ENCODE peak calls at places on chromosome 12, in eight cellular contexts. D is spleen, G is Peyer's patch, J is prostate gland, F is heart left ventricle, S is body of pancreas, M is breast epithelium, N is ovary. A is an unnamed sample.

GRCh38 chr12:87814625-87815024 is 214.6 kb downstream of the C12orf50 start:
- DNase-seq in D (no peak), G (no peak), J (no peak), F (no peak), S (no peak), M (no peak), N (no peak), A (no peak)

GRCh38 chr12:63070709-63071108 is 80.3 kb downstream of the AVPR1A start:
- DNase-seq in D (no peak), G (no peak), J (no peak), F (no peak), S (no peak), M (no peak), N (no peak), A (no peak)

GRCh38 chr12:122979908-122980191 is 631 bp upstream of the ARL6IP4 start:
- DNase-seq in D (no peak), G (no peak), J (no peak), F (no peak), S (no peak), M (no peak), N (no peak), A (no peak)

GRCh38 chr12:55706840-55707671 is 648 bp downstream of the ITGA7 start:
- DNase-seq in D (peak; percentile 14), G (no peak), J (no peak), F (peak; percentile 36), S (no peak), M (no peak), N (no peak), A (no peak)

GRCh38 chr12:41514050-41514449 is 325.9 kb downstream of the PDZRN4 start:
- DNase-seq in D (no peak), G (no peak), J (no peak), F (no peak), S (no peak), M (no peak), N (no peak), A (no peak)

GRCh38 chr12:52171950-52172512 is 19.8 kb downstream of the KRT80 start:
- DNase-seq in D (no peak), G (peak; percentile 72), J (no peak), F (no peak), S (peak; percentile 60), M (no peak), N (no peak), A (peak; percentile 50)

GRCh38 chr12:120684523-120684932 is 2.4 kb upstream of the MLEC start:
- DNase-seq in D (no peak), G (no peak), J (no peak), F (no peak), S (peak; percentile 17), M (no peak), N (no peak), A (no peak)

GRCh38 chr12:20616093-20616492 is 79.0 kb upstream of the SLCO1C1 start:
- DNase-seq in D (peak; percentile 53), G (no peak), J (no peak), F (no peak), S (no peak), M (no peak), N (no peak), A (no peak)

GRCh38 chr12:54134850-54135249 is 53.9 kb downstream of the SMUG1 start:
- DNase-seq in D (no peak), G (peak; percentile 12), J (no peak), F (no peak), S (no peak), M (no peak), N (no peak), A (no peak)

GRCh38 chr12:77122236-77122635 is 56.9 kb upstream of the E2F7 start:
- DNase-seq in D (no peak), G (no peak), J (no peak), F (no peak), S (peak; percentile 4), M (no peak), N (no peak), A (no peak)

GRCh38 chr12:110352401-110352800 is 51.1 kb downstream of the ANAPC7 start:
- DNase-seq in D (no peak), G (no peak), J (no peak), F (no peak), S (no peak), M (no peak), N (no peak), A (no peak)

GRCh38 chr12:54195736-54196347 is 7.1 kb upstream of the SMUG1 start:
- DNase-seq in D (peak; percentile 87), G (no peak), J (no peak), F (no peak), S (peak; percentile 20), M (no peak), N (no peak), A (no peak)

GRCh38 chr12:16385779-16386646 is 38.6 kb downstream of the MGST1 start:
- DNase-seq in D (no peak), G (no peak), J (no peak), F (no peak), S (peak; percentile 70), M (no peak), N (no peak), A (peak; percentile 51)

GRCh38 chr12:93974252-93974651 is 174.1 kb upstream of the PLXNC1 start:
- DNase-seq in D (no peak), G (no peak), J (no peak), F (no peak), S (no peak), M (no peak), N (no peak), A (no peak)

GRCh38 chr12:63845726-63846125 is 1.2 kb downstream of the SRGAP1 start:
- DNase-seq in D (no peak), G (no peak), J (no peak), F (no peak), S (no peak), M (no peak), N (no peak), A (no peak)

GRCh38 chr12:26936559-26937442 is 980 bp downstream of the INTS13 start:
- DNase-seq in D (no peak), G (no peak), J (no peak), F (no peak), S (no peak), M (no peak), N (no peak), A (no peak)

GRCh38 chr12:11827096-11827841 is 177.8 kb downstream of the ETV6 start:
- DNase-seq in D (no peak), G (no peak), J (no peak), F (peak; percentile 43), S (peak; percentile 61), M (no peak), N (no peak), A (peak; percentile 89)

GRCh38 chr12:45727301-45727993 is 2.1 kb upstream of the ARID2 start:
- DNase-seq in D (peak; percentile 97), G (peak; percentile 94), J (peak; percentile 89), F (peak; percentile 97), S (peak; percentile 96), M (peak; percentile 90), N (peak; percentile 94), A (peak; percentile 97)

GRCh38 chr12:45729233-45730115 is at the start of gene ARID2:
- DNase-seq in D (peak; percentile 94), G (peak; percentile 84), J (peak; percentile 60), F (peak; percentile 78), S (peak; percentile 77), M (peak; percentile 70), N (peak; percentile 69), A (peak; percentile 68)

GRCh38 chr12:45728625-45729232 is 777 bp upstream of the ARID2 start:
- DNase-seq in D (peak; percentile 100), G (peak; percentile 98), J (peak; percentile 94), F (peak; percentile 99), S (peak; percentile 98), M (peak; percentile 95), N (peak; percentile 95), A (peak; percentile 97)

GRCh38 chr12:45726594-45727300 is 2.8 kb upstream of the ARID2 start:
- DNase-seq in D (peak; percentile 92), G (peak; percentile 79), J (peak; percentile 64), F (peak; percentile 72), S (peak; percentile 61), M (peak; percentile 65), N (peak; percentile 68), A (peak; percentile 65)

GRCh38 chr12:45727994-45728624 is 1.4 kb upstream of the ARID2 start:
- DNase-seq in D (no peak), G (no peak), J (no peak), F (no peak), S (no peak), M (no peak), N (no peak), A (no peak)
- H3K4me3 ChIP-seq in D (peak overlapping the region; percentile 61), G (peak overlapping the region; percentile 91), J (peak overlapping the region; percentile 87), F (peak overlapping the region; percentile 93), S (peak overlapping the region; percentile 34), M (peak overlapping the region; percentile 74), N (peak overlapping the region; percentile 82), A (peak overlapping the region; percentile 95)

DNA sequence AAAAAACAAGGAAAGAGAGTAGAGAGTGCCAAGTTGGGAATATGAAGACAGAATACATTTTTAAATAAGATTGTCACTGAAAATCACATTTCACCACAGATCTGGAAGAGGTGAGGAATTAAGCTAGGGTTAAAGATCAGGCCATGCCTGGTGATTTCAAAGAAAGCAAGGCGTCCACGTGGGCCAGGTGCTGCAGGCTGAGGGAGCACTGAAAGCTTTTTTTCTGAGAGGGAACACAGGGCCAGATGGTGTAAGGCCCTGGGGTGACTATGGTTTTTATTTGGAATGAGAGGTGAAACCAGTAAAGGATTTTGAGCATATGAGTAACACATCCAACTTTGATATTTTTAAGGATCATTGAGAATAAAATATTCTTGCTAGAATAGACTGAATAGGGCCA is 20.9 kb downstream of the SYT1 start:
- DNase-seq in D (no peak), G (no peak), J (no peak), F (no peak), S (no peak), M (no peak), N (no peak), A (no peak)
- H3K4me1 ChIP-seq in D (no peaks in the 10 kb centered on the region), G (no peaks in the 10 kb centered on the region), J (no peaks in the 10 kb centered on the region), F (no peaks in the 10 kb centered on the region), S (no peaks in the 10 kb centered on the region), M (no peaks in the 10 kb centered on the region), N (no peaks in the 10 kb centered on the region), A (no peaks in the 10 kb centered on the region)

GRCh38 chr12:92854344-92854743 is 74.8 kb downstream of the EEA1 start:
- DNase-seq in D (no peak), G (no peak), J (no peak), F (no peak), S (no peak), M (no peak), N (no peak), A (no peak)

GRCh38 chr12:92861381-92861780 is 67.7 kb downstream of the EEA1 start:
- DNase-seq in D (no peak), G (no peak), J (no peak), F (no peak), S (no peak), M (no peak), N (no peak), A (no peak)

GRCh38 chr12:92859650-92860386 is 69.3 kb downstream of the EEA1 start:
- DNase-seq in D (no peak), G (no peak), J (no peak), F (no peak), S (no peak), M (no peak), N (no peak), A (no peak)

GRCh38 chr12:92860521-92860920 is 68.6 kb downstream of the EEA1 start:
- DNase-seq in D (no peak), G (no peak), J (no peak), F (no peak), S (no peak), M (no peak), N (no peak), A (no peak)

GRCh38 chr12:92857818-92858217 is 71.3 kb downstream of the EEA1 start:
- DNase-seq in D (no peak), G (no peak), J (no peak), F (no peak), S (no peak), M (no peak), N (no peak), A (no peak)
- TF ChIP-seq POLR2A in D (no peak), G (no peak), J (no peak), F (no peak), S (no peak), M (no peak), N (no peak), A (no peak)

GRCh38 chr12:66092559-66093269 is 37.8 kb downstream of the LLPH start:
- DNase-seq in D (no peak), G (no peak), J (no peak), F (no peak), S (peak; percentile 47), M (no peak), N (no peak), A (no peak)
- H3K4me3 ChIP-seq in D (no peak overlapping the region), G (no peak overlapping the region), J (no peak overlapping the region), F (no peak overlapping the region), S (no peak overlapping the region), M (no peak overlapping the region), N (no peak overlapping the region), A (no peak overlapping the region)